ENCODE peak calls at places on chromosome 17, in nine cellular contexts. S, J, E, D, I, Q, C, N and U are unnamed samples.

GRCh38 chr17:42132941-42133340 is 10.3 kb downstream of the HSPB9 start:
- DNase-seq in S (no peak), J (peak; percentile 63), E (peak; percentile 66), D (peak; percentile 87), I (peak; percentile 86), Q (peak; percentile 77), C (peak; percentile 81), N (no peak), U (no peak)

GRCh38 chr17:56681561-56682266 is 88.2 kb downstream of the NOG start:
- DNase-seq in S (no peak), J (no peak), E (no peak), D (no peak), I (no peak), Q (no peak), C (peak; percentile 98), N (no peak), U (no peak)

GRCh38 chr17:58249270-58250133 is 11.1 kb downstream of the LPO start:
- DNase-seq in S (peak; percentile 95), J (peak; percentile 72), E (peak; percentile 55), D (peak; percentile 68), I (peak; percentile 74), Q (peak; percentile 65), C (peak; percentile 31), N (peak; percentile 71), U (peak; percentile 69)

GRCh38 chr17:40344321-40345160 is 20.0 kb downstream of the GJD3 start:
- DNase-seq in S (no peak), J (no peak), E (peak; percentile 34), D (no peak), I (no peak), Q (no peak), C (no peak), N (no peak), U (no peak)

GRCh38 chr17:8884336-8884990 is 17.0 kb upstream of the PIK3R6 start:
- DNase-seq in S (no peak), J (no peak), E (no peak), D (no peak), I (no peak), Q (no peak), C (no peak), N (no peak), U (no peak)

GRCh38 chr17:57671546-57672204 is 73.4 kb downstream of the CCDC182 start:
- DNase-seq in S (peak; percentile 95), J (peak; percentile 70), E (peak; percentile 61), D (peak; percentile 73), I (peak; percentile 82), Q (peak; percentile 71), C (peak; percentile 69), N (peak; percentile 87), U (peak; percentile 72)

GRCh38 chr17:27206447-27206846 is 87.5 kb upstream of the WSB1 start:
- DNase-seq in S (no peak), J (no peak), E (peak; percentile 8), D (no peak), I (no peak), Q (peak; percentile 45), C (no peak), N (no peak), U (no peak)

GRCh38 chr17:77364381-77364911 is 223.7 kb downstream of the SEC14L1 start:
- DNase-seq in S (no peak), J (no peak), E (no peak), D (no peak), I (no peak), Q (no peak), C (no peak), N (no peak), U (no peak)

GRCh38 chr17:41772218-41772585 is 14.3 kb downstream of the JUP start:
- DNase-seq in S (no peak), J (no peak), E (peak; percentile 91), D (peak; percentile 69), I (no peak), Q (peak; percentile 89), C (no peak), N (no peak), U (no peak)

GRCh38 chr17:45228985-45229517 is 7.4 kb downstream of the FMNL1 start:
- DNase-seq in S (peak; percentile 99), J (peak; percentile 90), E (peak; percentile 28), D (peak; percentile 95), I (peak; percentile 93), Q (peak; percentile 74), C (peak; percentile 96), N (no peak), U (peak; percentile 77)

GRCh38 chr17:45227101-45227591 is 5.5 kb downstream of the FMNL1 start:
- DNase-seq in S (no peak), J (no peak), E (peak; percentile 46), D (no peak), I (no peak), Q (peak; percentile 59), C (no peak), N (no peak), U (no peak)

GRCh38 chr17:45227631-45228120 is 6.0 kb downstream of the FMNL1 start:
- DNase-seq in S (no peak), J (no peak), E (no peak), D (no peak), I (no peak), Q (peak; percentile 10), C (no peak), N (no peak), U (no peak)

GRCh38 chr17:45229681-45230409 is 8.2 kb downstream of the FMNL1 start:
- DNase-seq in S (no peak), J (peak; percentile 45), E (no peak), D (no peak), I (no peak), Q (peak; percentile 17), C (no peak), N (no peak), U (no peak)

DNA sequence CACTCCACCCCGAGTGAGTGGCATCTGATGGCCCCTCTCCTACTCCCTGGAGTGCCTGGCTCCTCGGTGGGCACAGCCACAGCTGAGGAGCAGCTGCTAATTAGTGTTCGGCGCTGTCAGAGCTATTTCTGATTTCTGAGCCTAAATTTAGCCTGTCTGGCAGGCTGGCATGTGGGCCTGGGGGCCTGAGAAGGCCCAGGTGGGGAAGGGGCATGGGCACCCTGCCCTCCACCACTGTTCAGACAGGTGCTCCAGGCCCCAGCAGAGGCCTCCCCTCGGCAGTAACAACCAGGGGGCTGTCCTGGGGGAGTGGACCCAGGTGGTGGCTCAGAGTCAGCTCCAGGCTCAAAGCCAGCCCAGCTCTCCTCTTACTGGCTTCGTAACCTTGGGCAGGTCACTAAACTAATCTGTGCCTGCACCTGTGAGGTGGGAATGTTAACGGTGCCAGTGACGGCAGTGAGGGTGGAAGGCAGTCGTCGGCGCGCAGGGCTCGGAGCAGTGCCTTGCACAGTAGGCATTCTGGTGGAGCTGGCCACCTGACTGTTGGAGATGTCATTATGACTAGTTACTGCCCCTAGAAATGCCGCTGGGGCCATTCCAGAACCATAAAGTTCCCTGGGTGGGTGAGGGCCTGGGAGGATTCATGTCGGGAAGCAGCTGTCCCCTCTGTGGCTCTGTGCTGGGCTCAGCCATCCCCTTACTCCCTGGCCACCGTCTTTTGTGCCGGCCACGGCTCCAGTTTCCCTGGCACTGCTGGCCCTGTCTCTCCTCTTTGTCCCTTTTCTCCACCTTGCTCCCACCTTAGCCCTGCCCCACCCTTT is 6.6 kb downstream of the FMNL1 start:
- DNase-seq in S (no peak), J (no peak), E (no peak), D (no peak), I (no peak), Q (peak; percentile 15), C (no peak), N (no peak), U (no peak)
- H3K4me1 ChIP-seq in S (peaks cover 91% of the 10 kb centered on the region), J (peaks cover 15% of the 10 kb centered on the region), E (no peaks in the 10 kb centered on the region), D (peaks cover 97% of the 10 kb centered on the region), I (no peaks in the 10 kb centered on the region), Q (peaks cover 16% of the 10 kb centered on the region), C (peaks cover 39% of the 10 kb centered on the region), N (peaks cover 26% of the 10 kb centered on the region), U (peaks cover 71% of the 10 kb centered on the region)

GRCh38 chr17:22505660-22506059 is 813.3 kb downstream of the KCNJ18 start:
- DNase-seq in S (no peak), J (no peak), E (no peak), D (no peak), I (no peak), Q (no peak), C (no peak), N (no peak), U (no peak)
- H3K9me3 ChIP-seq in S (no peaks in the 10 kb centered on the region), J (no peaks in the 10 kb centered on the region), E (peaks cover 4% of the 10 kb centered on the region), D (peaks cover 37% of the 10 kb centered on the region), I (no peaks in the 10 kb centered on the region), Q (peaks cover 57% of the 10 kb centered on the region), C (peaks cover 23% of the 10 kb centered on the region), N (no peaks in the 10 kb centered on the region), U (peaks cover 16% of the 10 kb centered on the region)

GRCh38 chr17:73600103-73600871 is 44.0 kb downstream of the SDK2 start:
- DNase-seq in S (no peak), J (no peak), E (no peak), D (no peak), I (no peak), Q (peak; percentile 12), C (no peak), N (peak; percentile 72), U (no peak)

GRCh38 chr17:73599599-73599998 is 44.6 kb downstream of the SDK2 start:
- DNase-seq in S (no peak), J (no peak), E (no peak), D (no peak), I (no peak), Q (no peak), C (no peak), N (no peak), U (no peak)

GRCh38 chr17:73605444-73605843 is 38.8 kb downstream of the SDK2 start:
- DNase-seq in S (no peak), J (no peak), E (no peak), D (no peak), I (no peak), Q (no peak), C (no peak), N (no peak), U (no peak)

GRCh38 chr17:73604476-73604875 is 39.8 kb downstream of the SDK2 start:
- DNase-seq in S (no peak), J (no peak), E (no peak), D (no peak), I (no peak), Q (no peak), C (no peak), N (no peak), U (no peak)

GRCh38 chr17:73604046-73604445 is 40.2 kb downstream of the SDK2 start:
- DNase-seq in S (no peak), J (no peak), E (no peak), D (no peak), I (no peak), Q (no peak), C (no peak), N (no peak), U (no peak)
- H3K4me1 ChIP-seq in S (no peaks in the 10 kb centered on the region), J (no peaks in the 10 kb centered on the region), E (no peaks in the 10 kb centered on the region), D (no peaks in the 10 kb centered on the region), I (no peaks in the 10 kb centered on the region), Q (no peaks in the 10 kb centered on the region), C (no peaks in the 10 kb centered on the region), N (peaks cover 11% of the 10 kb centered on the region), U (no peaks in the 10 kb centered on the region)

DNA sequence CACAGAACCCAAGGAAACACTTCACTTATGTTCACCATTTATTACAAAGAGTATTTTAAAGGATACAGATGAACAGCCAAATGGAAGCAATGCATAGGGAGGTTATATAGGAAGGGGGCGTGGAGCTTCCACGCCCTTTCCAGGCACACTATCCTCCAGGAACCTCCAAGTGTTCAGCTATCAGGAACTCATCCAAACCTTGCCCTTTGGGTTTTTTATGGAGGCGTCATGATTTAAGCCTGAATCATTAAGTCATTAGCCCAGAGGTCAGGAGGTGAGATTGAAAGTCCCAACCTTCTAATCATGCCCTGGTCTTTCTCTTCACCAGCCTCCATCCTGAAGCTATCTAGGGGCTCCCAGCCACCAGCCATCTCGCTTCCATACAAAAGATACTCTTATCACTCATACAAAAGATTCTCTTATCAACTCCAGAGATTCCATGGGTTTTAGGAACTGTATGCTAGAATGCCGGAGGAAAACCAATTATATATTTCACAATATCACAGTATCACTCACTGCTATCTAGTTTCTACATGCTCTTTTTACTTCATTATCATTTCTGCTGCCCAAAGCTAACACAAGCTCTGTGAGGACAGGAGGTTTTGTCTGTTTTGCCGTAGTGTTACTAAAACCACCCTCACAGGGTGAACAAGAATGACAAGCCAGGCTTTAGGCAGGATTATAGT is 213.4 kb downstream of the SLC39A11 start:
- DNase-seq in S (no peak), J (no peak), E (peak; percentile 89), D (no peak), I (no peak), Q (no peak), C (no peak), N (no peak), U (no peak)
- H3K9me3 ChIP-seq in S (peaks cover 30% of the 10 kb centered on the region), J (no peaks in the 10 kb centered on the region), E (no peaks in the 10 kb centered on the region), D (peaks cover 47% of the 10 kb centered on the region), I (peaks cover 5% of the 10 kb centered on the region), Q (peaks cover 43% of the 10 kb centered on the region), C (peaks cover 15% of the 10 kb centered on the region), N (no peaks in the 10 kb centered on the region), U (peaks cover 29% of the 10 kb centered on the region)